ENCODE peak calls at places on chromosomes 2 and 18, in four cellular contexts. R is Peyer's patch, B is GM03348, M is psoas muscle. U is an unnamed sample.

GRCh38 chr2:8761529-8762164 is 75.8 kb downstream of the KIDINS220 start:
- DNase-seq in B (peak), R (no peak), M (no peak), U (no peak)

GRCh38 chr2:146837857-146838256 is 1007.0 kb upstream of the ACVR2A start:
- DNase-seq in R (no peak), B (no peak), M (no peak), U (no peak)

GRCh38 chr2:237669628-237670351 is 42.4 kb downstream of the LRRFIP1 start:
- DNase-seq in R (peak), B (peak), M (peak), U (peak)

GRCh38 chr2:39708003-39708402 is 42.3 kb downstream of the TMEM178A start:
- DNase-seq in R (no peak), M (no peak), B (no peak), U (no peak)

GRCh38 chr2:172830482-172830881 is 94.8 kb downstream of the RAPGEF4 start:
- DNase-seq in R (no peak), B (no peak), M (no peak), U (no peak)

GRCh38 chr2:2318949-2319348 is 12.1 kb downstream of the MYT1L start:
- DNase-seq in B (no peak), M (no peak), R (no peak), U (no peak)

GRCh38 chr2:1986166-1986565 is 241.9 kb upstream of the PXDN start:
- DNase-seq in M (no peak), B (no peak), R (no peak), U (no peak)

GRCh38 chr18:35142270-35142605 is 98.6 kb upstream of the ZNF397 start:
- DNase-seq in M (no peak), B (no peak), R (no peak), U (no peak)

U was measured in left colon.